ENCODE peak calls at places on chromosomes 13 and 19, in five cellular contexts. N is mesendoderm, X is breast epithelium, P is GM12878, R is PC-9. Z is an unnamed sample. For H3K36me3, the result is how much of the 10 kb centered on the place peaks cover.

GRCh38 chr13:32001392-32001768 is 30.2 kb upstream of the FRY start:
- DNase-seq in N (peak), X (no peak), P (no peak), R (no peak), Z (no peak)

GRCh38 chr19:19319725-19320361 is 466 bp downstream of the SUGP1 start:
- DNase-seq in N (peak), X (no peak), P (no peak), R (no peak), Z (no peak)

GRCh38 chr13:44906758-44907157 is 82.5 kb downstream of the NUFIP1 start:
- DNase-seq in N (no peak), X (no peak), P (no peak), R (no peak), Z (no peak)

GRCh38 chr19:19471682-19472081 is 43.7 kb downstream of the TSSK6 start:
- DNase-seq in N (no peak), X (no peak), P (no peak), R (no peak), Z (no peak)

GRCh38 chr13:96214804-96215445 is 125.0 kb downstream of the HS6ST3 start:
- DNase-seq in N (peak), X (no peak), P (no peak), R (no peak), Z (no peak)

GRCh38 chr19:8640402-8641004 is 10.1 kb downstream of the NFILZ start:
- DNase-seq in N (no peak), X (no peak), P (no peak), R (no peak), Z (no peak)

GRCh38 chr13:27339299-27339698 is 68.7 kb downstream of the RASL11A start:
- DNase-seq in N (peak), X (no peak), P (no peak), R (no peak), Z (no peak)

GRCh38 chr13:79491715-79492114 is 10.8 kb downstream of the NDFIP2 start:
- DNase-seq in N (peak), X (no peak), P (no peak), R (no peak), Z (no peak)

GRCh38 chr19:19550454-19550842 is 12.4 kb downstream of the CILP2 start:
- DNase-seq in N (peak), X (no peak), P (no peak), R (no peak), Z (no peak)

GRCh38 chr19:55014714-55015113 is 23.4 kb downstream of the GP6 start:
- DNase-seq in N (no peak), X (no peak), P (no peak), R (no peak), Z (no peak)

GRCh38 chr13:78182813-78183212 is 264.2 kb upstream of the EDNRB start:
- DNase-seq in N (no peak), X (no peak), P (no peak), R (no peak), Z (no peak)

GRCh38 chr19:37007587-37008220 is 70.5 kb upstream of the ZNF420 start:
- DNase-seq in N (no peak), X (peak), P (no peak), R (no peak), Z (peak)

GRCh38 chr19:50705422-50706019 is 14.1 kb downstream of the SHANK1 start:
- DNase-seq in N (peak), X (no peak), P (peak), R (peak), Z (no peak)

GRCh38 chr19:14383898-14384669 is 2.8 kb downstream of the ADGRE5 start:
- DNase-seq in N (peak), X (no peak), P (no peak), R (peak), Z (no peak)

GRCh38 chr19:14385492-14385891 is 4.2 kb downstream of the ADGRE5 start:
- DNase-seq in N (no peak), X (no peak), P (no peak), R (no peak), Z (no peak)

GRCh38 chr19:14383556-14383897 is 2.3 kb downstream of the ADGRE5 start:
- DNase-seq in N (no peak), X (no peak), P (no peak), R (no peak), Z (no peak)

GRCh38 chr19:14378890-14379289 is 2.4 kb upstream of the ADGRE5 start:
- DNase-seq in N (no peak), X (no peak), P (no peak), R (no peak), Z (no peak)

GRCh38 chr19:14381689-14382474 is 638 bp downstream of the ADGRE5 start:
- DNase-seq in N (peak), X (no peak), P (no peak), R (peak), Z (no peak)
- H3K27ac ChIP-seq in N (no peak), X (peak), P (peak), R (peak), Z (peak)

DNA sequence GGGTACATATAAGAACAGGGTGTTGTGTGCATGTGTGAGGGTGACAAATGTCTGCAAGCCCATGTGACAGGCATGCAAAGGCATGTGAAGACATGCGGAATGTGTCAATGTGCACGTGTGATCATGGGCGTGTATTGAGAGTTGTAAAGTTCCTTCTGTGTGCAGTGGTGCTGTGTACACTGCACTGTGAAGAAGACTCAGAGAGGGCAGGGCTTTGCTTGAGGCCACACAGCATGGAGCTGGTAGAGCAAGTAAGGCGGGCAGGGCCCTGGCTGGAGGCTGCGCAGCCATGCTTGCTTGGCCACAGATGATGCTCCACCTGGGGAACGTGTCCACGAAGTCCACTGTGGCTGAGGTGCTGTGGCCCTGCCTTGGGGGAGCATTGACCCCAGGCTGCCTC is 66.8 kb downstream of the PTPRS start:
- DNase-seq in N (no peak), X (no peak), P (no peak), R (no peak), Z (no peak)
- H3K36me3 ChIP-seq in N (under half), X (under half), P (under half), R (under half), Z (under half)

GRCh38 chr19:39133431-39134270 is 8.1 kb downstream of the PAK4 start:
- DNase-seq in N (peak), X (peak), P (no peak), R (no peak), Z (peak)
- H3K27ac ChIP-seq in N (no peak), X (peak), P (no peak), R (no peak), Z (peak)

GRCh38 chr19:5627395-5627904 is 4.6 kb downstream of the SAFB start:
- DNase-seq in N (peak), X (no peak), P (peak), R (no peak), Z (peak)

GRCh38 chr19:5631511-5632240 is 8.8 kb downstream of the SAFB start:
- DNase-seq in N (no peak), X (no peak), P (no peak), R (no peak), Z (no peak)

GRCh38 chr19:5628470-5628869 is 5.6 kb downstream of the SAFB start:
- DNase-seq in N (no peak), X (no peak), P (no peak), R (no peak), Z (no peak)

GRCh38 chr19:5632241-5632612 is 9.3 kb downstream of the SAFB start:
- DNase-seq in N (no peak), X (no peak), P (no peak), R (no peak), Z (no peak)

DNA sequence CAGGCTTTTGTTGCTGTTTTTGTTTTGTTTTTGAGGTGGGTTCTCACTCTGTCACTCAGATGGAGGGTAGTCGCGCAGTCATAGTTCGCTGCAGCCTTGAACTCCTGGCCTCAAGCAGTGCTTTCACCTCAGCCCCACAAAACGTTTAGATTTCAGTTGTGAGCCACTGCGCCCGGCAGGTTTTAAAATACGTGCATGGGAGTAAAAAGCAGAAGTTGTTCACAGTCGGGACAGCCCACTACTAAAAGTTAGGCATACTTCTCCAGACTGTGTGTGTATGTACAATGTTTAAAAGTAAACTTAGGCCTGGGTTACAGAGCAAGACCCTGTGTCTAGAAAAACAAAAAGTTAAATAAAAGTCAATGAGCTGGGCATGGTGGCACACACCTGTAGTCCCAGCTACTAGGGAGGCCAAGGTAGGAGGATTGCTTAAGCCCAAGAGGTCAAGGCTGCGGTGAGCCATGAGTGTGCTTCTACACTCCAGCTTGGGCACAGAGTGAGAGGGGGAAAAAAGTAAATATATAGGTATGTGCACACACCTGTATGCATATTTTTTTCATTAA is 6.1 kb downstream of the SAFB start:
- DNase-seq in N (no peak), X (no peak), P (no peak), R (no peak), Z (no peak)
- H3K36me3 ChIP-seq in N (under half), X (under half), P (under half), R (under half), Z (under half)

DNA sequence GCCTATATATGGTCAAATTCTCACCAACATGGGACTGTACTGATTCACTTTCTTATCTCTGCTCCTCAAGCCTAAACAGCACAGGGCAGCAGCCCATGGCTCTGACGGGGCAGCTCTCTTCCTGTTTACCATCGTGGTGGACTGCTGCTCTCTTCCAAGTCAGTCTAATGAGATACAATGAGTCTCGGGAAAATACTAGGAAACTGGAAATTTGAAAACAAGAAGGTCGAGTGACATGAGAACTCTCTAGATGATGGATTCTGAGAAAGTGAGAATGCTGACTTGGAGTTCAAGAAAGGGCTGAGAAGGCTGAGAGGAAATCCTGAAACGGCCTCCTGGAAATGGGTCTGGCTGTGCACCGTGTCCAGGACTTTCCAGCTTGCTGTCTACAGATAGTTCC is 122.8 kb upstream of the ARGLU1 start:
- DNase-seq in N (no peak), X (no peak), P (no peak), R (no peak), Z (no peak)
- H3K27ac ChIP-seq in N (no peak), X (no peak), P (no peak), R (no peak), Z (no peak)

Z was measured in upper lobe of right lung.